ENCODE peak calls at places on chromosomes 13 and 19, in five cellular contexts. M is HCT116, I is GM06990, U is fibroblast of the aortic adventitia, W is AG09309. Q is an unnamed sample.
A peak's percentile ranks its signal among the peaks of the same experiment; 100 is the strongest.

GRCh38 chr19:50624949-50625600 is 14.6 kb downstream of the SYT3 start:
- DNase-seq in M (no peak), I (no peak), U (no peak), W (no peak), Q (no peak)

GRCh38 chr19:11382898-11383705 is 1.0 kb downstream of the EPOR start:
- DNase-seq in M (peak; percentile 60), I (peak; percentile 61), U (no peak), W (no peak), Q (no peak)

GRCh38 chr19:43784251-43784980 is 3.6 kb upstream of the KCNN4 start:
- DNase-seq in M (peak; percentile 77), I (no peak), U (peak; percentile 86), W (peak; percentile 34), Q (peak; percentile 59)

GRCh38 chr13:71730267-71730666 is 136.7 kb downstream of the DACH1 start:
- DNase-seq in M (no peak), I (no peak), U (no peak), W (no peak), Q (no peak)

GRCh38 chr13:97067342-97067895 is 73.1 kb upstream of the OXGR1 start:
- DNase-seq in M (no peak), I (peak; percentile 0), U (no peak), W (no peak), Q (no peak)

GRCh38 chr13:26025771-26026170 is 26.0 kb downstream of the SHISA2 start:
- DNase-seq in M (no peak), I (no peak), U (no peak), W (no peak), Q (no peak)

GRCh38 chr19:19778666-19779065 is 42.9 kb downstream of the ZNF506 start:
- DNase-seq in M (no peak), I (no peak), U (no peak), W (no peak), Q (no peak)

GRCh38 chr19:50496189-50497029 is 14.6 kb downstream of the JOSD2 start:
- DNase-seq in M (no peak), I (no peak), U (no peak), W (no peak), Q (no peak)

GRCh38 chr19:52590728-52591127 is 20.6 kb downstream of the ZNF701 start:
- DNase-seq in M (no peak), I (no peak), U (no peak), W (no peak), Q (no peak)
- TF ChIP-seq CTCF in M (no peak), I (no peak), U (no peak), W (no peak), Q (peak; percentile 3)

GRCh38 chr13:23392925-23393645 is 40.4 kb downstream of the SACS start:
- DNase-seq in M (no peak), I (no peak), U (no peak), W (no peak), Q (no peak)
- H3K4me3 ChIP-seq in M (no peak overlapping the region), I (no peak overlapping the region), U (no peak overlapping the region), W (no peak overlapping the region), Q (no peak overlapping the region)

GRCh38 chr13:31234729-31235128 is 35.0 kb downstream of the B3GLCT start:
- DNase-seq in M (no peak), I (no peak), U (no peak), W (no peak), Q (no peak)
- TF ChIP-seq CTCF in M (peak; percentile 29), I (peak; percentile 36), U (peak; percentile 39), W (peak; percentile 46), Q (peak; percentile 16)

DNA sequence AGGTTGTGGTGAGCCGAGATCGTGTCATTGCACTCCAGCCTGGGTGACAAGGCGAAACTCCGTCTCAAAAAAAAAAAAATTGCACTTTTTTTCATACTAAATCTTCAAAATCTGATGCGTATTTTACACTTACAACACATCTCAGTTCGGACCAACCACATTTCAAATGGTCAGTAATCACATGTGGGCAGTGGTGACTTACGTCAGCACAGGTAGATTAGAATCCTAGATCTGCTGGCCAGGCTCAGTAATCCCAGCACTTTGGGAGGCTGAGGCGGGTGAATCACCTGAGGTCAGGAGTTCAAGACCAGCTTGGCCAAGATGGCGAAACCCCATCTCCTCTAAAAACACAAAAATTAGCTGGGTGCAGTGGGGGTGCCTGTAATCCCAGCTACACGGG is 1.6 kb upstream of the FARSA start:
- DNase-seq in M (no peak), I (no peak), U (no peak), W (no peak), Q (no peak)
- H3K4me3 ChIP-seq in M (no peak overlapping the region), I (no peak overlapping the region), U (no peak overlapping the region), W (no peak overlapping the region), Q (no peak overlapping the region)

GRCh38 chr13:28402057-28402381 is 92.9 kb downstream of the FLT1 start:
- DNase-seq in M (no peak), I (no peak), U (no peak), W (no peak), Q (no peak)

GRCh38 chr13:28396053-28396452 is 98.9 kb downstream of the FLT1 start:
- DNase-seq in M (no peak), I (no peak), U (no peak), W (no peak), Q (no peak)

GRCh38 chr13:28406728-28407266 is 88.1 kb downstream of the FLT1 start:
- DNase-seq in M (no peak), I (no peak), U (no peak), W (no peak), Q (no peak)

GRCh38 chr13:28401303-28402056 is 93.4 kb downstream of the FLT1 start:
- DNase-seq in M (no peak), I (peak; percentile 34), U (peak; percentile 73), W (peak; percentile 86), Q (peak; percentile 51)
- TF ChIP-seq CTCF in M (no peak), I (no peak), U (no peak), W (no peak), Q (no peak)

Q was measured in HFF-Myc.